ENCODE peak calls at places on chromosomes 6 and 20, in seven cellular contexts. V is right cardiac atrium; L is Peyer's patch; T is CD8-positive, alpha-beta memory T cell; X is left ventricle myocardium inferior; R is GM23338; B is effector memory CD4-positive, alpha-beta T cell. M is an unnamed sample.
A peak's percentile ranks its signal among the peaks of the same experiment; 100 is the strongest.

GRCh38 chr6:152636675-152637421 is at the start of gene SYNE1:
- DNase-seq in T (peak; percentile 8), R (peak; percentile 74), B (no peak), X (peak; percentile 54), L (no peak), V (peak; percentile 77), M (no peak)

GRCh38 chr6:75147512-75147911 is 58.3 kb downstream of the COL12A1 start:
- DNase-seq in R (no peak), X (no peak), V (no peak), T (no peak), B (no peak), L (no peak), M (no peak)

GRCh38 chr20:60718743-60719142 is 533.3 kb upstream of the CDH4 start:
- DNase-seq in R (peak; percentile 67), V (no peak), B (no peak), X (no peak), T (no peak), L (no peak), M (no peak)

GRCh38 chr6:21707527-21707926 is 114.0 kb downstream of the SOX4 start:
- DNase-seq in R (no peak), L (no peak), V (no peak), B (no peak), X (no peak), T (no peak), M (no peak)

GRCh38 chr20:51326241-51326819 is 216.2 kb downstream of the NFATC2 start:
- DNase-seq in B (no peak), T (peak; percentile 9), L (peak; percentile 40), X (peak; percentile 24), R (peak; percentile 84), V (no peak), M (no peak)

GRCh38 chr20:24734139-24734538 is 214.9 kb upstream of the CST7 start:
- DNase-seq in X (no peak), B (no peak), L (no peak), R (no peak), T (no peak), V (no peak), M (no peak)

GRCh38 chr20:38617011-38617829 is 15.6 kb downstream of the ARHGAP40 start:
- DNase-seq in X (no peak), B (no peak), R (peak; percentile 39), T (no peak), V (no peak), L (no peak), M (no peak)

GRCh38 chr6:158031445-158032353 is 50.0 kb downstream of the SYNJ2 start:
- DNase-seq in B (peak; percentile 11), X (peak; percentile 77), R (no peak), L (peak; percentile 26), V (peak; percentile 91), T (no peak), M (no peak)

GRCh38 chr20:2695206-2695983 is 2.8 kb downstream of the EBF4 start:
- DNase-seq in T (no peak), L (no peak), B (no peak), R (no peak), V (no peak), X (no peak), M (no peak)

GRCh38 chr20:2693286-2693995 is 861 bp downstream of the EBF4 start:
- DNase-seq in R (peak; percentile 63), L (no peak), X (peak; percentile 44), V (peak; percentile 81), T (peak; percentile 36), B (peak; percentile 41), M (no peak)

GRCh38 chr20:2692886-2693285 is 306 bp downstream of the EBF4 start:
- DNase-seq in V (no peak), R (no peak), T (no peak), B (no peak), L (no peak), X (no peak), M (no peak)

GRCh38 chr20:2693996-2694471 is 1.5 kb downstream of the EBF4 start:
- DNase-seq in B (no peak), R (peak; percentile 62), L (no peak), V (no peak), T (no peak), X (no peak), M (no peak)

GRCh38 chr20:2694519-2694918 is 1.9 kb downstream of the EBF4 start:
- DNase-seq in X (no peak), L (no peak), T (no peak), B (no peak), R (no peak), V (no peak), M (no peak)
- H3K27me3 ChIP-seq in X (peaks cover 38% of the 10 kb centered on the region), L (no peaks in the 10 kb centered on the region), T (peaks cover 18% of the 10 kb centered on the region), B (peaks cover 21% of the 10 kb centered on the region), R (peaks cover 90% of the 10 kb centered on the region), V (no peaks in the 10 kb centered on the region), M (no peaks in the 10 kb centered on the region)

DNA sequence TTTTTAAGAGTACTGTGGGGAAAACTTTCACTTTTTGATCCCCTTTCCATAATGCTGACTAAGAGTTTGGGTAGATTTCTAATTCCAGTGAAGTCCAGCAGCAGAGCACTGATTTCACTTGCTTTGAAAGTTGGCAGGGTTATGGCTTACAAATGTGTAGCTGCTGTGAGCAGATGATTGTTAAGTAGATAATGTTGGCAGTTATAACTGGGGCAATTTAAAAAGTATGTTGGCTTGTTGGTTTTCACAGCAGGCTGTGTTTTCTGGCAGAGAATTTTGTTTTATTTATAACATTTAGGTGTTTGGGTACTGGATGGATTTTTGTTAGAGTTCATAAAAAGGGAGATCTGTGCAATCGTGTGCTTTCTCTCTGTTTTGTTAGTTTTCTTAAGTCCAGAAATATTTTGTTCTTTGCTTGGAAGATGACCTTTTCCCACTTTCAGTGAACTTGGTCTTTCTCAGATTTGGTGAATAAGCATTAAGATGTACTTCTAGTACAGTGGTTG is 31.4 kb downstream of the AFDN start:
- DNase-seq in R (no peak), L (no peak), T (no peak), X (no peak), V (no peak), B (no peak), M (no peak)
- H3K27ac ChIP-seq in R (peak overlapping the region; percentile 76), L (no peak overlapping the region), T (no peak overlapping the region), X (peak overlapping the region; percentile 27), V (no peak overlapping the region), B (no peak overlapping the region), M (no peak overlapping the region)

DNA sequence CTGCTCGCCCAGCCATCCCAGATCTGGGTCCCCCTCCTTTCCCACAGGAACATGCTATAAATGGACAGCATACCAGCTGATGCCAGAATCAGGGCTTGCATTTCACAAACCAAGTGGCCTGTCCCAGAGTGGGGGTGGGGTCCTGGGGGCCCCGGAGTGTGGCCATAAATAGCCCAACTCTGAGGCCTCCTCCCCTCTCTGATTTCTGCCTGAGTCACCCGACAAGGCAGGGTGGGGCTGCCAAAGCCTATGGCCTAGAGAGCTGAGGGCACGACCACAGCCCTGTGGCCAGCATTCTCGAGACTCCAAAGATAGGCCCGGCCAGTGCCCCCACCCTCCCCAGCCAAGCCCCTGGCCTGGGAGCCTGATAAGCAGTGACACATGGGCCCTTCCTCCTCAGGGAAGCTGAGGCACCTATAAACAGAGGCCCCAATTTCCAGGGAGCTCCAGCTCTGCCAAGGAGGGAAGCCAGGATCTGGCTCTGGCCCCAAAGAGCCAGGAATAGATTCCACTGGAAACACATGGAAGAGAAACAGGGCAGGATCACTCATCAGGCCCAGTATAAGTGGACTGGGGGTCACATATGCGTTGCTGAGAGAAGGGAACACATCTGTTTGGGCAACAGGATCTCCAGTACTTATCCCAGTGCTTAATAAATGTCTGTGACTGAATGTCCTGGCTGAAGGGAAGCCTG is 20.3 kb downstream of the SNTA1 start:
- DNase-seq in R (no peak), V (peak; percentile 92), X (peak; percentile 79), T (no peak), B (no peak), L (no peak), M (no peak)
- H3K4me1 ChIP-seq in R (no peaks in the 10 kb centered on the region), V (peaks cover 9% of the 10 kb centered on the region), X (peaks cover 94% of the 10 kb centered on the region), T (no peaks in the 10 kb centered on the region), B (no peaks in the 10 kb centered on the region), L (no peaks in the 10 kb centered on the region), M (peaks cover 26% of the 10 kb centered on the region)

GRCh38 chr20:37414636-37415035 is 68.7 kb downstream of the SRC start:
- DNase-seq in T (no peak), V (no peak), B (no peak), R (no peak), L (no peak), X (no peak), M (no peak)

GRCh38 chr20:37414133-37414532 is 68.2 kb downstream of the SRC start:
- DNase-seq in T (no peak), L (no peak), R (no peak), X (no peak), B (no peak), V (no peak), M (no peak)

GRCh38 chr20:37417146-37417856 is 71.4 kb downstream of the SRC start:
- DNase-seq in R (no peak), L (no peak), X (no peak), V (no peak), B (no peak), T (no peak), M (no peak)

GRCh38 chr20:37416202-37417145 is 70.5 kb downstream of the SRC start:
- DNase-seq in L (no peak), T (no peak), R (no peak), V (no peak), X (no peak), B (no peak), M (no peak)

DNA sequence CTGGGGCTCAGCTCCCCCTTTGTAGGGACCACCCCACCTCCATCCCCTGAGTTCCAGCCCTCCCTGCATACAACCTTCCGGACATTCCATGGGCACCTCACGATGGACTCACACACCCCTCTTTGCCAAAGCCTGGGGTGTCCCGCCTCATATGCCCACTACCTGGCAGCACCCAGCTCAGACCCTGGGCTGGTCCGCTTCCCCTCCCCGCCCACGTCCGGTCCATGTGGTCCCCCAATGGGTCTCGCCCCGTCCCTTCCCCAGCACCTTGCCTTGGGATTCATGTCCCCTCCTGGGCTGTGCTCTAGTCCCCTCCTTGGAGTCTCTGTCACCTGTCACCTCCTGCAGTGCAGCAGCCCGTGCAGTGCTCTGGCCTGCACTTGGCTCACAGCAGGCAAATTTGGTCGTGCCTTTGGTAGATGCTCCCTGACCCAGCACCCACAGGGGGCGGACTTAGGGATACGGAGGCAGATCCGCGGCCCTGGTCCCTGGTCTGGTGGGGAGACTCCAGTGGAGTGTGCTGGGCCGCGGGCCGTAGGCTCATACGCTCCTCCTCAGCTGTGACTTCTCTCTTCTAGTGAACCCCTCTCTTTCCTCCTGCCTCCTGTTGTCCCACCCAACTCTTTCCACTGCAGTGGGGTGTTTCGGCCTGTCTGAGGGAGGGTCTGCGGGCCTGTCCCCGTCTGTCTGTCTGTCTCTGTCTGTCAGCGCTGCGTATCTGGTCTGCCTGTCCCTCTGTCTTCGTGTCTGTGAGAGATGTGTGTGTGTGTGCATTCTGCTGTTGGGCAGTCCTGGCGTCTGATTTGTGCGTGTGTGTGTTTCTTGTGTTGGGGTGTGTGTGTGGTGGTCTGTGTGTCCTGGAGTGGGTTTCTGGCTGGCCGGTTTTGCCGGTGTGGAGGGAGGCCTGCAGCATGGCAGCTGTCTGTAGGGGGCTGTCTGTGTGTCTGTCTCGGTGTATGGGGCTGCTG is 69.5 kb downstream of the SRC start:
- DNase-seq in V (peak; percentile 39), B (no peak), X (no peak), L (no peak), R (no peak), T (no peak), M (no peak)
- H3K27me3 ChIP-seq in V (no peaks in the 10 kb centered on the region), B (no peaks in the 10 kb centered on the region), X (peaks cover 95% of the 10 kb centered on the region), L (no peaks in the 10 kb centered on the region), R (peaks cover 6% of the 10 kb centered on the region), T (no peaks in the 10 kb centered on the region), M (no peaks in the 10 kb centered on the region)

GRCh38 chr6:35733633-35734032 is 3.2 kb upstream of the ARMC12 start:
- DNase-seq in X (no peak), B (no peak), L (no peak), V (no peak), T (no peak), R (no peak), M (no peak)
- H3K27ac ChIP-seq in X (peak overlapping the region; percentile 100), B (no peak overlapping the region), L (peak overlapping the region; percentile 100), V (peak overlapping the region; percentile 41), T (no peak overlapping the region), R (no peak overlapping the region), M (peak overlapping the region; percentile 99)

GRCh38 chr20:15967334-15967733 is 605.9 kb downstream of the KIF16B start:
- DNase-seq in X (no peak), V (no peak), T (no peak), R (no peak), L (no peak), B (no peak), M (no peak)
- H3K4me1 ChIP-seq in X (no peaks in the 10 kb centered on the region), V (no peaks in the 10 kb centered on the region), T (no peaks in the 10 kb centered on the region), R (peaks cover 6% of the 10 kb centered on the region), L (no peaks in the 10 kb centered on the region), B (no peaks in the 10 kb centered on the region), M (no peaks in the 10 kb centered on the region)